ENCODE peak calls at places on chromosomes 7 and 10, in eight cellular contexts. One of them, this sample, is unnamed.

GRCh38 chr10:93820434-93820833 is 62.7 kb downstream of the LGI1 start:
- DNase-seq in choroid plexus epithelial cell: no peak
- DNase-seq in HCT116: no peak
- DNase-seq in heart right ventricle: no peak
- DNase-seq in WERI-Rb-1: no peak
- DNase-seq in RWPE1: no peak
- DNase-seq in stomach: no peak
- DNase-seq in K562: no peak
- DNase-seq in this sample: no peak

GRCh38 chr10:113616244-113617074 is 47.4 kb downstream of the NRAP start:
- DNase-seq in choroid plexus epithelial cell: peak
- DNase-seq in HCT116: peak
- DNase-seq in heart right ventricle: no peak
- DNase-seq in WERI-Rb-1: no peak
- DNase-seq in RWPE1: no peak
- DNase-seq in stomach: no peak
- DNase-seq in K562: peak
- DNase-seq in this sample: no peak

GRCh38 chr7:84336303-84336702 is 141.7 kb upstream of the SEMA3A start:
- DNase-seq in choroid plexus epithelial cell: peak
- DNase-seq in HCT116: no peak
- DNase-seq in heart right ventricle: no peak
- DNase-seq in WERI-Rb-1: no peak
- DNase-seq in RWPE1: no peak
- DNase-seq in stomach: no peak
- DNase-seq in K562: no peak
- DNase-seq in this sample: peak

GRCh38 chr7:137804819-137805218 is 42.0 kb downstream of the DGKI start:
- DNase-seq in choroid plexus epithelial cell: no peak
- DNase-seq in HCT116: no peak
- DNase-seq in heart right ventricle: no peak
- DNase-seq in WERI-Rb-1: no peak
- DNase-seq in RWPE1: no peak
- DNase-seq in stomach: no peak
- DNase-seq in K562: no peak
- DNase-seq in this sample: no peak

GRCh38 chr10:128125416-128125943 is 743 bp downstream of the MKI67 start:
- DNase-seq in choroid plexus epithelial cell: no peak
- DNase-seq in HCT116: no peak
- DNase-seq in heart right ventricle: no peak
- DNase-seq in WERI-Rb-1: peak
- DNase-seq in RWPE1: peak
- DNase-seq in stomach: no peak
- DNase-seq in K562: no peak
- DNase-seq in this sample: no peak

GRCh38 chr7:128827971-128828711 is 2.1 kb upstream of the FLNC start:
- DNase-seq in choroid plexus epithelial cell: peak
- DNase-seq in HCT116: peak
- DNase-seq in heart right ventricle: peak
- DNase-seq in WERI-Rb-1: no peak
- DNase-seq in RWPE1: no peak
- DNase-seq in stomach: no peak
- DNase-seq in K562: no peak
- DNase-seq in this sample: no peak

GRCh38 chr10:70106958-70107791 is 25.4 kb downstream of the AIFM2 start:
- DNase-seq in choroid plexus epithelial cell: peak
- DNase-seq in HCT116: no peak
- DNase-seq in heart right ventricle: no peak
- DNase-seq in WERI-Rb-1: peak
- DNase-seq in RWPE1: no peak
- DNase-seq in stomach: no peak
- DNase-seq in K562: peak
- DNase-seq in this sample: peak

GRCh38 chr10:114767589-114768393 is 53.8 kb upstream of the FHIP2A start:
- DNase-seq in choroid plexus epithelial cell: no peak
- DNase-seq in HCT116: no peak
- DNase-seq in heart right ventricle: no peak
- DNase-seq in WERI-Rb-1: peak
- DNase-seq in RWPE1: peak
- DNase-seq in stomach: peak
- DNase-seq in K562: peak
- DNase-seq in this sample: peak

GRCh38 chr10:79095316-79095715 is 26.6 kb downstream of the ZMIZ1 start:
- DNase-seq in choroid plexus epithelial cell: no peak
- DNase-seq in HCT116: no peak
- DNase-seq in heart right ventricle: no peak
- DNase-seq in WERI-Rb-1: no peak
- DNase-seq in RWPE1: no peak
- DNase-seq in stomach: no peak
- DNase-seq in K562: no peak
- DNase-seq in this sample: no peak

GRCh38 chr7:30549933-30550493 is 44.7 kb upstream of the GARS1 start:
- DNase-seq in choroid plexus epithelial cell: peak
- DNase-seq in HCT116: no peak
- DNase-seq in heart right ventricle: peak
- DNase-seq in WERI-Rb-1: no peak
- DNase-seq in RWPE1: no peak
- DNase-seq in stomach: no peak
- DNase-seq in K562: no peak
- DNase-seq in this sample: no peak

GRCh38 chr7:94698275-94698674 is 42.3 kb upstream of the SGCE start:
- DNase-seq in choroid plexus epithelial cell: peak
- DNase-seq in HCT116: peak
- DNase-seq in heart right ventricle: no peak
- DNase-seq in WERI-Rb-1: no peak
- DNase-seq in RWPE1: peak
- DNase-seq in stomach: no peak
- DNase-seq in K562: no peak
- DNase-seq in this sample: no peak

GRCh38 chr7:138170959-138171703 is 94.9 kb downstream of the AKR1D1 start:
- DNase-seq in choroid plexus epithelial cell: no peak
- DNase-seq in HCT116: no peak
- DNase-seq in heart right ventricle: no peak
- DNase-seq in WERI-Rb-1: no peak
- DNase-seq in RWPE1: no peak
- DNase-seq in stomach: no peak
- DNase-seq in K562: no peak
- DNase-seq in this sample: no peak

GRCh38 chr7:158501300-158502067 is 86.1 kb downstream of the PTPRN2 start:
- DNase-seq in choroid plexus epithelial cell: no peak
- DNase-seq in HCT116: no peak
- DNase-seq in heart right ventricle: no peak
- DNase-seq in WERI-Rb-1: no peak
- DNase-seq in RWPE1: no peak
- DNase-seq in stomach: no peak
- DNase-seq in K562: no peak
- DNase-seq in this sample: no peak

GRCh38 chr7:27245798-27246691 is 3.4 kb downstream of the EVX1 start:
- DNase-seq in choroid plexus epithelial cell: no peak
- DNase-seq in HCT116: no peak
- DNase-seq in heart right ventricle: no peak
- DNase-seq in WERI-Rb-1: no peak
- DNase-seq in RWPE1: no peak
- DNase-seq in stomach: no peak
- DNase-seq in K562: peak
- DNase-seq in this sample: peak

GRCh38 chr10:128808921-128809440 is 658.1 kb upstream of the MGMT start:
- DNase-seq in choroid plexus epithelial cell: no peak
- DNase-seq in HCT116: no peak
- DNase-seq in heart right ventricle: no peak
- DNase-seq in WERI-Rb-1: no peak
- DNase-seq in RWPE1: no peak
- DNase-seq in stomach: no peak
- DNase-seq in K562: no peak
- DNase-seq in this sample: no peak

GRCh38 chr7:102223175-102223574 is 63.5 kb upstream of the SH2B2 start:
- DNase-seq in choroid plexus epithelial cell: no peak
- DNase-seq in HCT116: no peak
- DNase-seq in heart right ventricle: no peak
- DNase-seq in WERI-Rb-1: no peak
- DNase-seq in RWPE1: no peak
- DNase-seq in stomach: no peak
- DNase-seq in K562: no peak
- DNase-seq in this sample: no peak

GRCh38 chr7:155644971-155645509 is 579 bp downstream of the RBM33 start:
- DNase-seq in choroid plexus epithelial cell: peak
- DNase-seq in HCT116: no peak
- DNase-seq in heart right ventricle: peak
- DNase-seq in WERI-Rb-1: peak
- DNase-seq in RWPE1: peak
- DNase-seq in stomach: peak
- DNase-seq in K562: peak
- DNase-seq in this sample: peak

DNA sequence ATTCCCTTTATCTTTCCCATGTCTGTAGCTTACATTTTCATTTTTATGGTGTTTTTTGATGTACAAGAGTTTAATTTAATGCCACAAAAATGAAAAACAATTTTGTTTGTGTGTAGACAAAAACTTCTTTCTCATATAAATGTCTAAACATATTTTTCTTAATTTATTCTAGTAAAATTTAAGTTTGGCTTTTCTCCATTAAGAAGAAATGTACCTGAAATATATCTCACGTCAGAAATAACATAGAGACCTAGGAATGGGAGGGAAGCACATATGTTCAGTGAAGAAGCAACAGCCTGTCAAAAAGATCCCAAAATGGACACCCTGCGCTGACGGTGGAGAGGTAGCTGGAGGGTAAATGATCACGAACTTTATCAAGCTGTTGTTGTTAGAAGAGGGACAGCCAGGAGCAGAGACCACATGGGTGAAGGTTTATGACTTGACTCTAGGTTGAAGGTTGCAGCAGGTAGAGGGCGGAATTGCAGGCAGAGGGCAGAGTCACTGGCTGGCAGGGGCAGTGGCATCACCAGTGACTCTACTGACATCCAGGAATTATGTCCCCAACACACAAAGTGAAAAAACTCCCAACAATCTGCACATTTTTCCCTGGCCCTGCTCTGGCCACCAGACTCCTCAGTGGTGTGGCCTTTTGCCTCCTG is 225.9 kb upstream of the PRSS58 start:
- DNase-seq in choroid plexus epithelial cell: no peak
- DNase-seq in HCT116: no peak
- DNase-seq in heart right ventricle: no peak
- DNase-seq in WERI-Rb-1: no peak
- DNase-seq in RWPE1: no peak
- DNase-seq in stomach: no peak
- DNase-seq in K562: no peak
- DNase-seq in this sample: no peak
- TF ChIP-seq CTCF in choroid plexus epithelial cell: no peak
- TF ChIP-seq CTCF in HCT116: peak
- TF ChIP-seq CTCF in heart right ventricle: no peak
- TF ChIP-seq CTCF in WERI-Rb-1: peak
- TF ChIP-seq CTCF in RWPE1: peak
- TF ChIP-seq CTCF in stomach: no peak
- TF ChIP-seq CTCF in K562: peak
- TF ChIP-seq CTCF in this sample: no peak

DNA sequence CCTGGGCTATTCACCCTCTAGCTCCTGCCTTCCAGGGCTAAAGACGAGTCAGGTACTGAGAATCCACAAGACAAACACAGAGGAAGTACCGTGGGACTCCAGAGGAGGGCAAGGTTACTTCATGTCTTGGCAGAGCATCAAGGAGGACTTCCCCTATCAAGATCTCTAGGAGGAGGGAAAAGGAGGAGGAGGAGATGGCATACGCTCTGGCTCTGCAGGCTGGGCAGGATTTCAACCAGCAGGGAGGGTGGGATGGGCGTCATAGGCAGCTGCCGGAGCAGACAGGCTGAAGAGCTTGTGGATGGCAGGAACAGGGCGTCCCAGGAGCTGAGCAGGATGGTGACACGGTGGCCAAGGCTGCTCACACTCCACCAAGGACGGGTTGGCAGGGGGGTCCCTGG is 21.3 kb downstream of the MDH2 start:
- DNase-seq in choroid plexus epithelial cell: peak
- DNase-seq in HCT116: peak
- DNase-seq in heart right ventricle: peak
- DNase-seq in WERI-Rb-1: peak
- DNase-seq in RWPE1: peak
- DNase-seq in stomach: peak
- DNase-seq in K562: peak
- DNase-seq in this sample: peak
- TF ChIP-seq CTCF in choroid plexus epithelial cell: peak
- TF ChIP-seq CTCF in HCT116: peak
- TF ChIP-seq CTCF in heart right ventricle: no peak
- TF ChIP-seq CTCF in WERI-Rb-1: peak
- TF ChIP-seq CTCF in RWPE1: peak
- TF ChIP-seq CTCF in stomach: peak
- TF ChIP-seq CTCF in K562: peak
- TF ChIP-seq CTCF in this sample: no peak

DNA sequence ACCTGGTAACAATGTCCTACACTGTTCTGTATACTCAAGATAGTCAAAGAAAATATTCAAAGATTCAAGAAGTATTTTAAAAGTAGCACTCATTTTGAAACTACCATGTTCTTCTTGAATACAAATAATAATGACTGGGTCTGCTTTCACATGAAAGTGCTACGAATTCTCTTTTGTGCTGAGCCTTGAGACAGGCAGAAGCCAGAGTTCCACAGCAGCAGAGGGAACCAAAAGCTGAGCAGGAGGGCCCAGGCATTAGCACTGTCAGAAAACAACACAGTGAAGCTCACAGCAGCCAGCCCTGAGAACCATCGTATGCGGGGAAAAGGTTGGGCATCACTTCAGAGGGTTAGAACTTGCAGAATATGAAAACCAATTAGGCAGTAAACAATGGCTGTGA is 38.9 kb downstream of the ANKMY2 start:
- DNase-seq in choroid plexus epithelial cell: no peak
- DNase-seq in HCT116: no peak
- DNase-seq in heart right ventricle: no peak
- DNase-seq in WERI-Rb-1: no peak
- DNase-seq in RWPE1: no peak
- DNase-seq in stomach: no peak
- DNase-seq in K562: no peak
- DNase-seq in this sample: no peak
- TF ChIP-seq CTCF in choroid plexus epithelial cell: no peak
- TF ChIP-seq CTCF in HCT116: no peak
- TF ChIP-seq CTCF in heart right ventricle: no peak
- TF ChIP-seq CTCF in WERI-Rb-1: no peak
- TF ChIP-seq CTCF in RWPE1: no peak
- TF ChIP-seq CTCF in stomach: no peak
- TF ChIP-seq CTCF in K562: no peak
- TF ChIP-seq CTCF in this sample: no peak

GRCh38 chr7:31633454-31633853 is 53.6 kb upstream of the PPP1R17 start:
- DNase-seq in choroid plexus epithelial cell: no peak
- DNase-seq in HCT116: no peak
- DNase-seq in heart right ventricle: no peak
- DNase-seq in WERI-Rb-1: no peak
- DNase-seq in RWPE1: no peak
- DNase-seq in stomach: no peak
- DNase-seq in K562: no peak
- DNase-seq in this sample: no peak

DNA sequence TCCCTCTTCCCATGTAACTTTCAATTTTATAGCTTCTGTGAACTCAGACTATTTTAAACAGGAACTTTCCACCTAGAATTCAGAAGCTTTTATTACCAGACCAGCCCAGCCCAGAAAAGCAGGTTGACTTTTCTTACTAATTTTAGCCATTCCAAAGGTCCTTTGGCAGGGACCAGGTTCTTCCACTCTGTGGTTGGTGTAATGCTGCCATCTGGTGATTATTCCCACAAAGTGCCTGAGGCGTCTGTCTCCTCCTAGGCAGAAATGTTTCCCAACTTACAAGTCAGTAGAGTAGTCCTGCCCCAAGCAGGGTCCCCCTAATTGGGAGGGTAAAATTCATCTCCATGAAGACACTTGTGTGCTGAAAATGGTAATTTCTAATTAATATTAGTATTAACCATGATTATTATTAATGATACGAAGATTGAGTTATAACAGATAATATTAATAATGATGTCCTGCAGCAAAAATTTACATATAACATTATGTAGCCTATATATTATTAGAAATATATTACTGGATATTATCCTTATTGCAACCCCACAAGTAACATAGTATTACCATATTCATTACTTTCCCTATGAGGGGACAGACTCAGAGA is 53.0 kb upstream of the PPP1R17 start:
- DNase-seq in choroid plexus epithelial cell: peak
- DNase-seq in HCT116: peak
- DNase-seq in heart right ventricle: peak
- DNase-seq in WERI-Rb-1: peak
- DNase-seq in RWPE1: peak
- DNase-seq in stomach: peak
- DNase-seq in K562: peak
- DNase-seq in this sample: peak
- TF ChIP-seq CTCF in choroid plexus epithelial cell: peak
- TF ChIP-seq CTCF in HCT116: peak
- TF ChIP-seq CTCF in heart right ventricle: peak
- TF ChIP-seq CTCF in WERI-Rb-1: peak
- TF ChIP-seq CTCF in RWPE1: peak
- TF ChIP-seq CTCF in stomach: peak
- TF ChIP-seq CTCF in K562: peak
- TF ChIP-seq CTCF in this sample: peak

This sample was measured in GM13977.